ENCODE peak calls at places on chromosome 1, in four cellular contexts. M is aorta, O is A549, B is PC-9. Z is an unnamed sample. For H3K9me3 and H3K4me1, the result is how much of the 10 kb centered on the place peaks cover.

GRCh38 chr1:238252033-238252802 is 361.5 kb upstream of the ZP4 start:
- DNase-seq in M (no peak), O (peak), B (no peak), Z (no peak)

GRCh38 chr1:204341380-204341779 is 18.3 kb downstream of the PLEKHA6 start:
- DNase-seq in M (no peak), O (no peak), B (peak), Z (no peak)

GRCh38 chr1:66270122-66270812 is 263.7 kb upstream of the SGIP1 start:
- DNase-seq in M (no peak), O (no peak), B (no peak), Z (no peak)

GRCh38 chr1:157000686-157001085 is 44.9 kb downstream of the ARHGEF11 start:
- DNase-seq in M (no peak), O (no peak), B (peak), Z (no peak)

GRCh38 chr1:58968360-58968952 is 184.6 kb upstream of the JUN start:
- DNase-seq in M (peak), O (no peak), B (no peak), Z (peak)

GRCh38 chr1:110305875-110306420 is 33.2 kb upstream of the RBM15 start:
- DNase-seq in M (no peak), O (no peak), B (no peak), Z (no peak)

GRCh38 chr1:77282187-77282865 is 507 bp downstream of the AK5 start:
- DNase-seq in M (peak), O (peak), B (no peak), Z (peak)

GRCh38 chr1:113388621-113389355 is 1.5 kb upstream of the MAGI3 start:
- DNase-seq in M (no peak), O (peak), B (peak), Z (no peak)

GRCh38 chr1:119409731-119410130 is 5.2 kb upstream of the HSD3B2 start:
- DNase-seq in M (no peak), O (no peak), B (no peak), Z (no peak)

DNA sequence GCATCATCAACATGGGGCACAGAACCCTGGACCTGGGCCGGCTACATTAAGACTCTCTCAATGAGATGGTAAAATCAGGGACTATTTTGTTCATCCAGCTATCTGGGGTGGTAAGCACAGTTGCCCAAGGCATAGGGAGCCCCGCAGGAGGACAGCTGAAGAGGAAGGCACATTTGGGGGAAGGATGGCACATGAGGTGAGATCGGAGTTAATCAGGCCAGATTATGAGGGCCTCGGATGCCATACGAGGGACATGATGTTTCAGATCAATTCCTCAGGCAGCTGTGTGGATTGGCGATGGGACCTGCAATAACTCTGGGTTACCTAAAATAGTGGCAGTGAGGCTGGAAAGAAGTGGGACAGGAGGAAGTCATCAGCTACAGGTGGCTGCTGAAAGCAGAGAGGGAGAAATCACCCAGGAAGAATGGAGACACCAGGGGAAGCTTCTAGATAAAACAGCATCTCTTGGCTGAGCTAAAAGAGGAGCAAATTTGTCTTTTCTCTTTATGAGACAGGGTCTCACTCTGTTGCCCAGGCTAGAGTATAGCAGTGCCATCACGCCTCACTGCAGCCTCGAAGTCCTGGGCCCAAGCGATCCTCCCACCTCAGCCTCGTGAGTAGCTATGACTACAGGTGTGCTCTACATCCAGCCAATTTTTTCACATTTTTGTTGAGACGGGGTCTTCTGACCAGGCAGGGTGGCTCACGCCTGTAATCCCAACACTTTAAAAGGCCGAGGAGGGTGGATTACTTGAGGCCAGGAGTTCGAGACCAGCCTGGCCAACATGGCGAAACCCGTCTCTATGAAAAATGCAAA is 21.1 kb downstream of the TOMM20 start:
- DNase-seq in M (no peak), O (no peak), B (no peak), Z (no peak)
- H3K9me3 ChIP-seq in M (under half), O (under half), B (under half), Z (under half)

GRCh38 chr1:201022178-201022823 is 1.2 kb downstream of the KIF21B start:
- DNase-seq in M (no peak), O (no peak), B (no peak), Z (no peak)
- H3K4me1 ChIP-seq in M (under half), O (half or more), B (under half), Z (half or more)

GRCh38 chr1:150553392-150554085 is 4.3 kb downstream of the ADAMTSL4 start:
- DNase-seq in M (peak), O (no peak), B (no peak), Z (no peak)
- H3K27ac ChIP-seq in M (no peak), O (no peak), B (peak), Z (peak)

GRCh38 chr1:152410599-152410998 is 3.5 kb downstream of the CRNN start:
- DNase-seq in M (no peak), O (no peak), B (no peak), Z (no peak)

GRCh38 chr1:152411144-152411543 is 2.9 kb downstream of the CRNN start:
- DNase-seq in M (no peak), O (no peak), B (no peak), Z (no peak)

GRCh38 chr1:152408664-152409063 is 5.4 kb downstream of the CRNN start:
- DNase-seq in M (no peak), O (no peak), B (no peak), Z (no peak)

GRCh38 chr1:152411846-152412245 is 2.2 kb downstream of the CRNN start:
- DNase-seq in M (no peak), O (no peak), B (no peak), Z (no peak)

DNA sequence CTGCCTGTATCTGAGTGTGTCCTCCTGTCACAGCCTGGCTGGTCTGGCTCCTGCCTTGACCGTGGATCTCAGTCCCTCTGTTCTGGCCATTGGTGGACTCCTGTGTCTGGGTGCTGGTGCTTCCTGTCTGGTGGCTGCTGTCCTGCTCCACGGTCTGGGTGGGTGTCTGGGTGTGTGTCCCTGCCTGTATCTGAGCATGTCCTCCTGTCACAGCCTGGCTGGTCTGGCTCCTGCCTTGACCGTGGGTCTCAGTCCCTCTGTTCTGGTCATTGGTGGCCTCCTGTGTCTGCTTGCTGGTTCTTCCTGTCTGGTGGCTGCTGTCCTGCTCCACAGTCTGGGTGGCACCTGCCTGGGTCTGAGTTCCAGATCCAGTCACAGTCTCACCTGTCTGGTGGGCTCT is 4.0 kb downstream of the CRNN start:
- DNase-seq in M (no peak), O (no peak), B (no peak), Z (no peak)
- H3K9me3 ChIP-seq in M (under half), O (under half), B (under half), Z (under half)

DNA sequence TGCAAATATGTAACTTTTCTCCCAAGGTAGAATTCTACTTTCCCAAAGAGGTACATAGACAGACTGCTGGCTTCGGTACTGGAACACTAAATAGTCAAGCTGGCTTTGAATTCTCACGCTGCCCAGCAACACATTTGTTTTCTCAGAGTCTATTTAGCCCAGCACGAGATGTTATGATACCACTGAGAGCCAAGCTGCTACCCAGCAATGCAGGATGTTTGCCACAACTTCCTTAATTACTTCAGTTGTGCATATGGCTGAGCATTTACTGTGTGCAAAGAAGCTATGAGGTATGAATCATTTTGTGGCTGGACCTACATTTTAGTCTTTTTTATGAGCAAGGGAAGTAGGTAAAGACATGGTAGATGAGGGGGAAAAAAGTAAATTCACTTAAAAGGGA is 793.2 kb downstream of the PLA2G4A start:
- DNase-seq in M (no peak), O (no peak), B (no peak), Z (no peak)
- H3K4me1 ChIP-seq in M (under half), O (under half), B (under half), Z (under half)

DNA sequence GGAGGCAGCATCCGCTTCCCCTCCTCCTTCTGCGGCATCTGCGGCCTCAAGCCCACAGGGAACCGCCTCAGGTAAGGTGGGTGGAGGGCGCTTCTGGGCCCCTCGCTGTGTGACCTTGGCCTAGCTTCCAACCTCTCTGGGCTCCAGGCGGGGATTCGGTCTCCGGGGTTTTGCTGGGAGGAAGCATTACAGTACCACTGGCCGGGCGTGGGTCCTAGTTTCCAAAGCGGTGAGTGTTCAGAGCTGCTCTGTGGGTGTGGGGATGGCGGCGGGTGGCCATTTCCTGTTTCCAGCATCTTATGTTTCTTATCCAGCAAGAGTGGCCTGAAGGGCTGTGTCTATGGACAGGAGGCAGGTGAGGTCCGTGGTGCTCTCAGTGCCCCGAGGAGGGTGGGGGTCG is 11.6 kb downstream of the FAAH start:
- DNase-seq in M (peak), O (no peak), B (no peak), Z (no peak)
- H3K27ac ChIP-seq in M (no peak), O (no peak), B (no peak), Z (no peak)

GRCh38 chr1:152440635-152441471 is 26.8 kb upstream of the CRNN start:
- DNase-seq in M (peak), O (peak), B (no peak), Z (peak)

GRCh38 chr1:152442765-152443164 is 28.7 kb upstream of the CRNN start:
- DNase-seq in M (no peak), O (no peak), B (no peak), Z (no peak)

GRCh38 chr1:152441756-152442155 is 27.7 kb upstream of the CRNN start:
- DNase-seq in M (no peak), O (no peak), B (no peak), Z (no peak)

GRCh38 chr1:152442291-152442690 is 28.2 kb upstream of the CRNN start:
- DNase-seq in M (no peak), O (no peak), B (no peak), Z (no peak)

DNA sequence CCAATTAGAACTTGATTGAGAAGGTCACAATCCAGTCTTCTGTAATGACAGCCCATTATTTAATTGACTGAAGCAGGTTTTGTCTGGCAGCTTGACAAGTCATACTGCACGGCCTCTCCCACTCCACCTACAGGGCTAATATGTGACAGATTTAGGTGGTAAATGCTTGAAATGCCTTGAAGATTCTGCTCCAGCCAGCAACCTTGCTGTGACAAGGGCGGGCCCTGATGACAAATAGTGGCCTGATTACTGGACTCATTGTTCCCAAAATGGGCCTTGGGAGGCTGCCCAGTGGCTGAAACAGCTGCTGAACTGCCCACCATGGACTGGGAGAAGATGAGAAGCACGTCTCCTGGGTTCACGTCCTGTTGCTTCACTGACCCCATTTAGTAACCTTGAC is 30.0 kb upstream of the CRNN start:
- DNase-seq in M (no peak), O (no peak), B (no peak), Z (no peak)
- H3K9me3 ChIP-seq in M (under half), O (under half), B (under half), Z (under half)